ENCODE peak calls at places on chromosomes 5 and 9, in ten cellular contexts. H is PC-3, F is PC-9, V is OCI-LY7, Q is GM23248, E is GM23338, Y is hepatocyte, O is SK-N-SH, S is HCT116, I is Karpas-422. J is an unnamed sample. For H3K9me2, the result is how much of the 10 kb centered on the place peaks cover.

GRCh38 chr5:172758077-172758835 is 12.7 kb downstream of the DUSP1 start:
- DNase-seq in H (peak), F (peak), V (no peak), Q (peak), E (peak), Y (peak), O (no peak), S (no peak), I (no peak), J (no peak)

GRCh38 chr5:375336-375920 is 53.9 kb downstream of the AHRR start:
- DNase-seq in H (no peak), F (no peak), V (no peak), Q (no peak), E (no peak), Y (no peak), O (peak), S (no peak), I (no peak), J (no peak)

GRCh38 chr5:154395407-154396106 is 50.2 kb upstream of the SAP30L start:
- DNase-seq in H (peak), F (peak), V (no peak), Q (no peak), E (peak), Y (no peak), O (no peak), S (no peak), I (no peak), J (peak)

GRCh38 chr5:33688041-33688980 is 203.5 kb downstream of the ADAMTS12 start:
- DNase-seq in H (no peak), F (no peak), V (no peak), Q (peak), E (no peak), Y (no peak), O (no peak), S (no peak), I (no peak), J (no peak)

GRCh38 chr5:176877793-176878331 is 21.3 kb downstream of the HK3 start:
- DNase-seq in H (no peak), F (no peak), V (no peak), Q (no peak), E (no peak), Y (no peak), O (no peak), S (no peak), I (no peak), J (no peak)

GRCh38 chr5:114686345-114686744 is 324.5 kb downstream of the KCNN2 start:
- DNase-seq in H (no peak), F (no peak), V (no peak), Q (no peak), E (no peak), Y (no peak), O (no peak), S (no peak), I (no peak), J (no peak)

GRCh38 chr9:117377046-117377445 is 37.8 kb downstream of the ASTN2 start:
- DNase-seq in H (no peak), F (no peak), V (no peak), Q (no peak), E (peak), Y (no peak), O (peak), S (no peak), I (no peak), J (no peak)

GRCh38 chr9:76401580-76402354 is 7.5 kb upstream of the RFK start:
- DNase-seq in H (peak), F (no peak), V (peak), Q (peak), E (no peak), Y (no peak), O (no peak), S (no peak), I (no peak), J (no peak)

GRCh38 chr5:169762338-169763095 is 125.4 kb downstream of the DOCK2 start:
- DNase-seq in H (peak), F (no peak), V (no peak), Q (peak), E (no peak), Y (no peak), O (no peak), S (no peak), I (no peak), J (no peak)

GRCh38 chr5:172766287-172767104 is 4.5 kb downstream of the DUSP1 start:
- DNase-seq in H (peak), F (no peak), V (no peak), Q (peak), E (no peak), Y (peak), O (no peak), S (no peak), I (no peak), J (no peak)

GRCh38 chr5:146529984-146530383 is 14.0 kb upstream of the GPR151 start:
- DNase-seq in H (no peak), F (no peak), V (no peak), Q (no peak), E (no peak), Y (no peak), O (no peak), S (no peak), I (peak), J (peak)

GRCh38 chr9:87381050-87381711 is 116.5 kb upstream of the DAPK1 start:
- DNase-seq in H (no peak), F (no peak), V (no peak), Q (peak), E (no peak), Y (peak), O (no peak), S (no peak), I (no peak), J (no peak)

GRCh38 chr9:32627394-32627954 is 8.0 kb downstream of the TAF1L start:
- DNase-seq in H (peak), F (no peak), V (no peak), Q (no peak), E (no peak), Y (no peak), O (no peak), S (peak), I (no peak), J (no peak)

GRCh38 chr5:32225445-32225844 is 51.3 kb upstream of the GOLPH3 start:
- DNase-seq in H (no peak), F (no peak), V (no peak), Q (peak), E (no peak), Y (no peak), O (no peak), S (no peak), I (no peak), J (no peak)

GRCh38 chr9:110994771-110995241 is 43.5 kb downstream of the LPAR1 start:
- DNase-seq in H (no peak), F (no peak), V (no peak), Q (peak), E (no peak), Y (no peak), O (no peak), S (no peak), I (no peak), J (no peak)

GRCh38 chr5:95920822-95921221 is 40.8 kb downstream of the ELL2 start:
- DNase-seq in H (no peak), F (no peak), V (no peak), Q (no peak), E (no peak), Y (no peak), O (no peak), S (no peak), I (no peak), J (no peak)

GRCh38 chr9:136004712-136005111 is 43.5 kb upstream of the UBAC1 start:
- DNase-seq in H (no peak), F (no peak), V (no peak), Q (no peak), E (peak), Y (no peak), O (no peak), S (no peak), I (no peak), J (no peak)

GRCh38 chr5:180090769-180091546 is 19.4 kb upstream of the RNF130 start:
- DNase-seq in H (peak), F (peak), V (peak), Q (peak), E (peak), Y (peak), O (no peak), S (peak), I (peak), J (peak)

GRCh38 chr5:83177803-83178202 is 100.5 kb downstream of the XRCC4 start:
- DNase-seq in H (no peak), F (no peak), V (no peak), Q (no peak), E (no peak), Y (no peak), O (no peak), S (no peak), I (no peak), J (no peak)

GRCh38 chr9:96618209-96619108 is 1.2 kb downstream of the CDC14B start:
- DNase-seq in H (peak), F (peak), V (no peak), Q (peak), E (peak), Y (peak), O (peak), S (no peak), I (no peak), J (no peak)

GRCh38 chr9:130172858-130173461 is 756 bp downstream of the NCS1 start:
- DNase-seq in H (no peak), F (peak), V (no peak), Q (peak), E (no peak), Y (peak), O (peak), S (no peak), I (no peak), J (no peak)

GRCh38 chr9:129999123-129999510 is 43.9 kb downstream of the FNBP1 start:
- DNase-seq in H (no peak), F (no peak), V (no peak), Q (peak), E (no peak), Y (no peak), O (no peak), S (no peak), I (no peak), J (no peak)

GRCh38 chr9:121508415-121508814 is 8.8 kb upstream of the GGTA1 start:
- DNase-seq in H (peak), F (peak), V (no peak), Q (peak), E (peak), Y (no peak), O (no peak), S (no peak), I (no peak), J (no peak)

GRCh38 chr5:56278267-56278826 is 45.2 kb upstream of the ANKRD55 start:
- DNase-seq in H (no peak), F (peak), V (no peak), Q (peak), E (peak), Y (peak), O (no peak), S (no peak), I (no peak), J (no peak)

GRCh38 chr9:6907772-6908381 is 150.1 kb downstream of the KDM4C start:
- DNase-seq in H (peak), F (no peak), V (no peak), Q (peak), E (peak), Y (peak), O (no peak), S (peak), I (peak), J (no peak)

GRCh38 chr5:58503634-58504033 is 12.4 kb downstream of the GAPT start:
- DNase-seq in H (no peak), F (no peak), V (no peak), Q (no peak), E (peak), Y (no peak), O (no peak), S (no peak), I (no peak), J (no peak)

GRCh38 chr9:110065527-110065926 is 142.4 kb downstream of the C9orf152 start:
- DNase-seq in H (no peak), F (no peak), V (no peak), Q (peak), E (no peak), Y (no peak), O (no peak), S (no peak), I (no peak), J (peak)

GRCh38 chr9:125815568-125815967 is 68.4 kb downstream of the PBX3 start:
- DNase-seq in H (peak), F (peak), V (no peak), Q (peak), E (peak), Y (no peak), O (no peak), S (peak), I (no peak), J (no peak)

GRCh38 chr9:125807065-125807464 is 59.9 kb downstream of the PBX3 start:
- DNase-seq in H (no peak), F (no peak), V (no peak), Q (peak), E (no peak), Y (peak), O (no peak), S (no peak), I (no peak), J (no peak)

GRCh38 chr9:125812403-125812802 is 65.2 kb downstream of the PBX3 start:
- DNase-seq in H (no peak), F (no peak), V (no peak), Q (no peak), E (no peak), Y (no peak), O (no peak), S (no peak), I (no peak), J (no peak)

GRCh38 chr9:125805057-125805456 is 57.9 kb downstream of the PBX3 start:
- DNase-seq in H (no peak), F (no peak), V (no peak), Q (peak), E (no peak), Y (peak), O (no peak), S (no peak), I (no peak), J (no peak)

DNA sequence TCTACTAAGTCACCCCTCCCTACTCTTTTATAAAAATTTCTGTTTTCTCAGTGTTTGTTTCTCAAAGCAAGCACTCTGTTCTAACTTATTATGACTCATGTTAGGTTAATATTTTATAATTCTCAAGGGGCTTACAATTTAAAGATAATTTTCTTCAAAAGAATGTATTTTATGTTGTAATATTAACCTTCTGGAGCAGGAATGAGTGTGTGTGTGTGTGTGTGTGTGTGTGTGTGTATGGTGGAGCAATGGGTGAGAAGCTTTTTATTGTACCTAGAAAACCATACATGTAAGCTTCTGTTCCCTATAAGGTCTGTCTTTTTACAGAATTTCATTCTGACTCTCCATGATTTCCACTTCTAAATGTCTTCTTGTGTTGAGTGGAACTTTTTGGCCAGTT is 63.0 kb downstream of the PBX3 start:
- DNase-seq in H (no peak), F (no peak), V (no peak), Q (no peak), E (no peak), Y (no peak), O (no peak), S (no peak), I (no peak), J (no peak)
- H3K9me2 ChIP-seq in H (under half), F (under half), V (under half), Q (under half), E (under half), Y (under half), O (under half), S (under half), I (under half), J (under half)

GRCh38 chr9:68523367-68523936 is 17.2 kb downstream of the TMEM252 start:
- DNase-seq in H (peak), F (no peak), V (no peak), Q (no peak), E (no peak), Y (no peak), O (no peak), S (no peak), I (no peak), J (no peak)
- H3K9me2 ChIP-seq in H (under half), F (under half), V (under half), Q (under half), E (under half), Y (under half), O (under half), S (under half), I (under half), J (under half)

GRCh38 chr9:132221941-132222340 is 60.1 kb downstream of the NTNG2 start:
- DNase-seq in H (no peak), F (no peak), V (no peak), Q (no peak), E (no peak), Y (no peak), O (no peak), S (no peak), I (no peak), J (no peak)

GRCh38 chr9:132228062-132228461 is 66.2 kb downstream of the NTNG2 start:
- DNase-seq in H (no peak), F (no peak), V (no peak), Q (no peak), E (no peak), Y (no peak), O (no peak), S (no peak), I (no peak), J (no peak)

GRCh38 chr9:132220069-132220468 is 58.2 kb downstream of the NTNG2 start:
- DNase-seq in H (no peak), F (no peak), V (no peak), Q (no peak), E (no peak), Y (no peak), O (no peak), S (no peak), I (no peak), J (no peak)

GRCh38 chr9:132226571-132227430 is 64.9 kb downstream of the NTNG2 start:
- DNase-seq in H (no peak), F (no peak), V (no peak), Q (no peak), E (no peak), Y (no peak), O (no peak), S (no peak), I (no peak), J (no peak)

DNA sequence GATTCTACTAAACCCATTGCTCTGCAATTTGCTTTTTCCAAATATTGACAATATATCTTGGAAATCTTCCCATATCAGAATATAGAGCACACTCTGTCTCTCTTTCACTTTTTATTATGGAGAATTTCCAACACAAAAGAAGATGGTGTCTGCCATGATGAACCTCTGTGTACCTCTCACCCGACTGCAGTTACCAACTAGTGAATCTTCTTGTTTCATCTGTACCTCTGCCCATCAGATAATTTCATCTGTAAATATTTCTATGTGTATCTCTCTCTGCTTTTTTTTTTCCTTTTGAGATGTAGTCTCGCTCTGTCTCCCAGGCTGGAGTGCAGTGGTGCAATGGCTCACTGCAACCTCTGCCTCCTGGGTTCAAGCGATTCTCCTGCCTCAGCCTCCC is 62.8 kb downstream of the NTNG2 start:
- DNase-seq in H (no peak), F (no peak), V (no peak), Q (no peak), E (no peak), Y (no peak), O (no peak), S (no peak), I (no peak), J (no peak)
- H3K9me2 ChIP-seq in H (under half), F (under half), V (under half), Q (under half), E (under half), Y (under half), O (under half), S (under half), I (under half), J (under half)

GRCh38 chr9:18429065-18429464 is 44.9 kb upstream of the ADAMTSL1 start:
- DNase-seq in H (no peak), F (no peak), V (no peak), Q (peak), E (no peak), Y (no peak), O (no peak), S (no peak), I (no peak), J (no peak)
- H3K9me2 ChIP-seq in H (under half), F (under half), V (under half), Q (under half), E (under half), Y (under half), O (under half), S (under half), I (under half), J (under half)

GRCh38 chr9:86168256-86168655 is 68.9 kb upstream of the GOLM1 start:
- DNase-seq in H (no peak), F (no peak), V (no peak), Q (no peak), E (no peak), Y (no peak), O (no peak), S (no peak), I (no peak), J (no peak)
- H3K9me2 ChIP-seq in H (under half), F (under half), V (under half), Q (under half), E (under half), Y (under half), O (under half), S (under half), I (under half), J (under half)

DNA sequence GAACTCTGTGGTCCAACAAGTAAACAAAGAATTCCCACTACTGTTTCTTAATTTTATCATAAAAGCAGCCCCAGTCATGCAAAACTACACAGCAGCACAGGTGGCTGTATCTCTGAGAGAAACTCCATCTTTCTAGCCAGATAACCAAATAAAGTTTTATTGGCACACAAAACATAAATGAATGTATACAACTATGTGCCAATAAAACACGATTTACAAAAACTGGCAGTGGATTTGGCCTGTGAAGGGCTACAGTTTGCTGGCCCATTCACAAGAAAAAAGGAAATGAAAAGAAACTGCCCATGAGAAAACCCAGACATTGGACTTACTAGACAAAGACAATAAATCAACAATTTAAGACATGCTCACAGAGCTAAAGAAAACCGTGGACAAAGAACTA is 10.6 kb downstream of the FBXL17 start:
- DNase-seq in H (no peak), F (no peak), V (no peak), Q (no peak), E (no peak), Y (no peak), O (no peak), S (no peak), I (no peak), J (no peak)
- H3K9me2 ChIP-seq in H (under half), F (under half), V (under half), Q (under half), E (under half), Y (under half), O (under half), S (under half), I (under half), J (under half)

DNA sequence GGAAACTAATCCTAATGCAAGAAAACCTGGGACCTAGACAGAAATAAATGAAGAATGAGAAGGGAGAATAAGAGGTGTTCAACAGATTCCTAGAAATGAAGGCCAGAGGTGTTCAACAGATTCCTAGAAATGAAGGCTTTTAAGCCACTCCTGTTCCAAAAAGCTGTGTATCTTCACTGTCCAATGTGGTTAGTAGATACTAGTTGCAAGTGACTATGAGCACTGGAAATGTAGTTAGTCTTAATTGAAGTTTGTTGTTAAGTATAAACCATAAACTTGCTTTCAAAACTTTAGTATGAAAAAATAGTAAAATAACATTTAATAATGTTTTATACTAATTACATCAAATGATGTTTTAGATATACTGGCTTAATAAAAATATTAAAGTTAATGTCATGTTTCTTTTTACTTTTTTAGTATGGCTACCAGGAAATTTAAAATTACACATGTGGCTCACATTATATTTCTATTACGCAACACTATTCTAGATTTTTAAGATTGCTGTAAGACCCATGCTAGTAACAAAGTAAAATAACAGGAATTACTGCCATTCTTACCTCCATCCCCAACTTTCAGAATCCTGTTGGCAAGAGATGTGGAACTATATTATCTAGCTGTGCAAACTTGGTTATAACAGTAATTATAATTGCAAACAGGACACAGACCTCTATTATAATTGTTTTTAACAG is 57.5 kb downstream of the RICTOR start:
- DNase-seq in H (no peak), F (no peak), V (no peak), Q (peak), E (no peak), Y (no peak), O (no peak), S (no peak), I (peak), J (no peak)
- H3K9me2 ChIP-seq in H (under half), F (under half), V (under half), Q (under half), E (under half), Y (under half), O (under half), S (under half), I (under half), J (under half)